ENCODE peak calls at places on chromosome 18, in seven cellular contexts. P is pancreas; J is GM12864; T is lower lobe of right lung; C is CD8-positive, alpha-beta memory T cell; O is AG08396; Z is Karpas-422. Y is an unnamed sample.

GRCh38 chr18:35610089-35610488 is 28.5 kb downstream of the GALNT1 start:
- DNase-seq in P (no peak), J (no peak), T (no peak), C (no peak), O (no peak), Z (no peak), Y (no peak)

GRCh38 chr18:76458522-76459311 is 36.3 kb downstream of the ZNF516 start:
- DNase-seq in P (no peak), J (no peak), T (peak), C (no peak), O (no peak), Z (no peak), Y (no peak)

GRCh38 chr18:11387880-11388279 is 221.5 kb upstream of the SLC35G4 start:
- DNase-seq in P (peak), J (peak), T (no peak), C (no peak), O (peak), Z (peak), Y (no peak)

GRCh38 chr18:48827321-48828200 is 123.2 kb downstream of the SMAD7 start:
- DNase-seq in P (no peak), J (no peak), T (peak), C (no peak), O (peak), Z (no peak), Y (no peak)

GRCh38 chr18:4236940-4237686 is 218.0 kb downstream of the DLGAP1 start:
- DNase-seq in P (no peak), J (no peak), T (no peak), C (no peak), O (no peak), Z (no peak), Y (no peak)

GRCh38 chr18:2197945-2198344 is 373.4 kb downstream of the METTL4 start:
- DNase-seq in P (no peak), J (no peak), T (no peak), C (no peak), O (no peak), Z (no peak), Y (no peak)

GRCh38 chr18:70234667-70235459 is 29.4 kb upstream of the RTTN start:
- DNase-seq in P (no peak), J (no peak), T (no peak), C (no peak), O (peak), Z (no peak), Y (no peak)

GRCh38 chr18:27899893-27900292 is 277.0 kb downstream of the CDH2 start:
- DNase-seq in P (no peak), J (no peak), T (no peak), C (no peak), O (no peak), Z (no peak), Y (no peak)

GRCh38 chr18:70421471-70421870 is 132.6 kb downstream of the SOCS6 start:
- DNase-seq in P (no peak), J (no peak), T (no peak), C (no peak), O (no peak), Z (no peak), Y (no peak)